ENCODE peak calls at places on chromosomes 12 and 14, in four cellular contexts. R is GM23248, E is IMR-90, D is neuronal stem cell. T is an unnamed sample.

GRCh38 chr12:111166779-111167540 is 201.9 kb downstream of the PHETA1 start:
- DNase-seq in D (no peak), R (no peak), E (no peak), T (no peak)

GRCh38 chr14:68741839-68742470 is 50.9 kb downstream of the ZFP36L1 start:
- DNase-seq in E (no peak), R (no peak), D (no peak), T (no peak)

GRCh38 chr14:77659822-77660221 is 43.4 kb upstream of the SPTLC2 start:
- DNase-seq in D (no peak), R (no peak), E (peak; percentile 32), T (no peak)

GRCh38 chr12:123223241-123223668 is 9.7 kb downstream of the MPHOSPH9 start:
- DNase-seq in D (no peak), E (no peak), R (no peak), T (no peak)

GRCh38 chr12:91422811-91423210 is 240.2 kb upstream of the DCN start:
- DNase-seq in R (no peak), E (no peak), D (no peak), T (no peak)

GRCh38 chr12:88590851-88591250 is 10.6 kb upstream of the KITLG start:
- DNase-seq in R (no peak), E (peak; percentile 5), D (no peak), T (no peak)

GRCh38 chr14:102733326-102733725 is 43.9 kb upstream of the TRAF3 start:
- DNase-seq in E (no peak), D (no peak), R (no peak), T (no peak)

GRCh38 chr14:61323970-61324369 is 2.6 kb downstream of the PRKCH start:
- DNase-seq in E (no peak), D (no peak), R (no peak), T (no peak)

GRCh38 chr12:48067250-48067938 is 38.5 kb downstream of the SENP1 start:
- DNase-seq in R (no peak), D (no peak), E (no peak), T (no peak)

GRCh38 chr14:97381309-97381708 is 584.1 kb downstream of the VRK1 start:
- DNase-seq in R (no peak), D (no peak), E (no peak), T (no peak)

GRCh38 chr12:86456241-86456640 is 200.1 kb upstream of the MGAT4C start:
- DNase-seq in D (no peak), R (no peak), E (no peak), T (no peak)

GRCh38 chr14:104239185-104239775 is 100.9 kb downstream of the KIF26A start:
- DNase-seq in D (no peak), R (no peak), E (no peak), T (no peak)

GRCh38 chr12:102612008-102612407 is 131.6 kb upstream of the IGF1 start:
- DNase-seq in E (no peak), D (no peak), R (no peak), T (no peak)

GRCh38 chr14:54549862-54550261 is 17.1 kb upstream of the SAMD4A start:
- DNase-seq in D (no peak), E (peak; percentile 47), R (peak; percentile 29), T (no peak)

GRCh38 chr12:88529531-88530488 is 50.5 kb downstream of the KITLG start:
- DNase-seq in D (no peak), E (no peak), R (no peak), T (no peak)

GRCh38 chr12:111269688-111270087 is 99.2 kb downstream of the PHETA1 start:
- DNase-seq in D (no peak), R (no peak), E (no peak), T (no peak)

GRCh38 chr14:39085933-39086332 is 17.1 kb downstream of the SEC23A start:
- DNase-seq in E (peak; percentile 31), D (no peak), R (no peak), T (no peak)

GRCh38 chr14:83975435-83976222 is 1554.3 kb upstream of the FLRT2 start:
- DNase-seq in E (peak; percentile 67), D (no peak), R (no peak), T (no peak)

GRCh38 chr12:103727638-103728037 is 113.4 kb downstream of the NT5DC3 start:
- DNase-seq in D (no peak), E (no peak), R (peak; percentile 5), T (no peak)

GRCh38 chr12:52824741-52825410 is 9.2 kb downstream of the KRT79 start:
- DNase-seq in E (no peak), D (no peak), R (no peak), T (no peak)
- H2AFZ ChIP-seq in E (no peak overlapping the region), D (no peak overlapping the region), R (no peak overlapping the region), T (no peak overlapping the region)

DNA sequence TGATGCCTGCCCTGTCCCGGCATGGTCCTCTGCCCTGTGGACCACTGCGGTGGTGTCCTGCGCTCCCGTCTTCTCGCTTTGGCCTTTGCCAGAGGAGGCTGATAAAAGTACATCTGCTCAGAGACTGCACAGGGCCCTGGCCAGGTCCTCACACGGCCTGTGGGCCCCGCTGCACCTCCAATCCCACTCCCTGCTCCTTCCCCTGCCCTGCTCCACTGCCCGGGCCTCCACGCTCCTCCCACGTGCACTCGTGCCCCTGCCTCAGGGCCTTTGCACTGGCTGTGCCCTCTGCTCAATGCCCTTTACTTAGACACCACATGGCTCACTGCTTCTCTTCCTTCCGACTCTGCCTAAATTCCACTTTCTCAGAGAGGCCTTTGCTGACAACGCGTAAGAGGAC is 49.3 kb upstream of the BEGAIN start:
- DNase-seq in R (no peak), D (no peak), E (no peak), T (no peak)
- H2AFZ ChIP-seq in R (no peak overlapping the region), D (no peak overlapping the region), E (no peak overlapping the region), T (no peak overlapping the region)

GRCh38 chr14:74599201-74599809 is 12.7 kb downstream of the LTBP2 start:
- DNase-seq in R (peak; percentile 46), D (no peak), E (peak; percentile 73), T (no peak)
- H2AFZ ChIP-seq in R (no peak overlapping the region), D (no peak overlapping the region), E (peak overlapping the region; percentile 78), T (no peak overlapping the region)

DNA sequence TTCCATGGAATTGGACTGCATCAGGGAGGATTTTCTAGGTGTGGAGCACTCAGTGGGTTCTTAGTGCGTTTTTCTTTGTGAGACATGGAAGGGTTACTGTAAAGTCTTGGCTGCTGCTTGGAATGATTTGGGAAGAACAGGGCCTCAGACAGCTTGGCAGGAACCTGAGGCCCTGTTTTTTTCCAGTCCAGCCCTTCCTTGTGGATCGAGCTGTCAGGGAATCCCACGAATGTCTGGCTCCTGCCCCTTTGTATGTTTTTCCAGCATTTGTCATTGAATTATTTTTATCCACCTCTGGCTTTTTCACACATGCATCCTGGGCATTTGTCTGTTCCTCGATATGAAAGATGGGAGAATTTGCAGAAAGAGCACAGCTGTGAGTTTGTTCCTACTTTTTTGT is 158.5 kb downstream of the TGFB3 start:
- DNase-seq in R (no peak), D (no peak), E (no peak), T (no peak)
- H2AFZ ChIP-seq in R (peak overlapping the region; percentile 82), D (no peak overlapping the region), E (no peak overlapping the region), T (no peak overlapping the region)

DNA sequence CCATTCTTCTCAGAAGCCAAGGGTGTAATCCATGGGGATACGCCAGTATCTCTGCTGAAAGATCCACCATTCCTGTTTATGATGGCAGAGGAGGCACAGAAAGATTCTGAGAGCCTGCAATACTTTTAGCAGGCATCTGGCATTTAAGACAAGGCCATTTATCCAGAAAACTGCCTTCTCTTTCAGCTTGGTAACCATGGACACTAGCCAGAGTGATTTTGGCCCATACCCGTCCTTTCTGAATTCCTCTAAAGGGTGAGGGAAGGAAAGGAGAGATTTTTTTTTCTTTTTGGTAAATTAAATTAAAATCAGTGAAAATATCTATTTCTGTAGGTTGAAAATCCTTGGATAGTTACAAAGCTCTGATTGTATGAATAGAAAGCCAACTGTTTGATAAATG is 355.3 kb upstream of the FAR2 start:
- DNase-seq in E (no peak), R (no peak), D (no peak), T (no peak)
- H2AFZ ChIP-seq in E (no peak overlapping the region), R (no peak overlapping the region), D (peak overlapping the region; percentile 57), T (no peak overlapping the region)